ENCODE peak calls at places on chromosomes 3 and 15, in five cellular contexts. E is A549, N is erythroblast, I is spleen, G is endothelial cell of umbilical vein. V is an unnamed sample.

GRCh38 chr3:42533161-42533897 is 30.9 kb downstream of the VIPR1 start:
- DNase-seq in E (no peak), G (no peak), I (no peak), N (no peak), V (no peak)

GRCh38 chr3:29265673-29266072 is 15.2 kb upstream of the RBMS3 start:
- DNase-seq in I (no peak), N (no peak), G (no peak), E (no peak), V (no peak)

GRCh38 chr3:65960087-65960486 is 78.6 kb downstream of the MAGI1 start:
- DNase-seq in G (no peak), N (no peak), I (no peak), E (no peak), V (no peak)

GRCh38 chr3:190780524-190780923 is 82.0 kb downstream of the GMNC start:
- DNase-seq in G (no peak), E (no peak), I (no peak), N (no peak), V (no peak)

GRCh38 chr15:90062023-90062728 is 40.1 kb downstream of the IDH2 start:
- DNase-seq in E (no peak), I (no peak), G (no peak), N (peak), V (no peak)

GRCh38 chr3:149990423-149990953 is 19.8 kb upstream of the PFN2 start:
- DNase-seq in I (no peak), N (no peak), G (no peak), E (no peak), V (no peak)

GRCh38 chr3:113287111-113287817 is 75.9 kb downstream of the BOC start:
- DNase-seq in E (peak), N (peak), I (no peak), G (peak), V (peak)

GRCh38 chr3:31504230-31504629 is 28.5 kb upstream of the STT3B start:
- DNase-seq in N (no peak), G (no peak), E (no peak), I (no peak), V (no peak)

GRCh38 chr15:89016549-89017041 is 71.7 kb upstream of the ABHD2 start:
- DNase-seq in G (peak), E (no peak), I (no peak), N (no peak), V (no peak)

GRCh38 chr15:42911058-42911592 is 9.5 kb downstream of the TTBK2 start:
- DNase-seq in N (no peak), E (no peak), G (no peak), I (no peak), V (no peak)

GRCh38 chr15:40002295-40002694 is 36.7 kb downstream of the SRP14 start:
- DNase-seq in N (peak), G (no peak), E (peak), I (no peak), V (no peak)

GRCh38 chr3:177084616-177085015 is 112.7 kb downstream of the TBL1XR1 start:
- DNase-seq in N (no peak), G (no peak), E (no peak), I (no peak), V (no peak)

GRCh38 chr3:77686560-77686959 is 646.7 kb downstream of the ROBO2 start:
- DNase-seq in E (no peak), N (no peak), G (no peak), I (no peak), V (no peak)

GRCh38 chr15:68403161-68403941 is 28.6 kb downstream of the ITGA11 start:
- DNase-seq in N (no peak), E (no peak), I (no peak), G (no peak), V (no peak)

GRCh38 chr3:77179762-77180161 is 139.9 kb downstream of the ROBO2 start:
- DNase-seq in I (no peak), N (peak), E (no peak), G (no peak), V (no peak)

GRCh38 chr15:28191832-28192231 is 92.7 kb upstream of the OCA2 start:
- DNase-seq in I (no peak), G (no peak), E (no peak), N (no peak), V (no peak)

GRCh38 chr3:129312671-129313414 is 34.2 kb downstream of the HMCES start:
- DNase-seq in E (no peak), G (no peak), I (no peak), N (peak), V (no peak)
- TF ChIP-seq POLR2A in E (no peak), G (no peak), I (peak), N (no peak), V (no peak)

GRCh38 chr3:194487289-194488006 is 646 bp upstream of the ATP13A3 start:
- DNase-seq in G (no peak), E (no peak), N (peak), I (peak), V (no peak)
- TF ChIP-seq POLR2A in G (no peak), E (no peak), N (no peak), I (peak), V (no peak)

DNA sequence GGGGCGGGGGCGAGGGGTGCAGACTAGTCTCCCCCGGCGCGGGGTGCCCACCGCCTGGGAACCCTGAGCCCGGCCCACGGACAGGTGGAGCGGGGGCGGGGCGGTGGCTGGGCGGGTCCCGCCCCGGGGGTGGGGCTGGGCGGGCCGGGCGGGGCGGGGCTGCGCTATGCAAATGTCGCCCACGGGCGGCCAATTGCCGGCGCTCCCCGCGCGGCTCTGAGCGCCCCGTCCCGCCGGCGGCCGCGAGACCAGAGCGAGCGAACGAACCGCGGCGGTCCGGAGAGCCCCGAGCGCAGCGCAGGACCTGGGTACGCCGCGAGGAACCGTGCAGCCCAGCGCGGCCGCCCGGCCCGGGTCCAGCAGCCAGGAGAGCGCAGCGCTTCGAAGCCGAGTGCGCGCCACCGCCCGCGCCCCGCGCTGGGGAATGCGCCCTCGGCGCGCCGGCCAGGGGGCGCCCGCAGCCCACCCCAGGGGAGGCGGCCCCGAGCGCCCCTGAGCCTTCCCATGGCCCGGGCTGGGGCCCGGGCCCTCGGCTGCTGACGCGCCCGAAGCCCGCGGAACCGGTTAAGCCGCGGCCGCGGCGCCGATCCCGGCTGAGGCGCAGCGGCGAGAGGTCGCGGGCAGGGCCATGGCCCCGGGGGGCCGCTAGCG is at the start of gene SEMA3F:
- DNase-seq in G (peak), E (peak), N (peak), I (peak), V (peak)
- TF ChIP-seq POLR2A in G (peak), E (peak), N (no peak), I (no peak), V (peak)

GRCh38 chr3:141385386-141386079 is 17.2 kb downstream of the ZBTB38 start:
- DNase-seq in G (no peak), I (no peak), E (no peak), N (no peak), V (no peak)
- TF ChIP-seq POLR2A in G (no peak), I (no peak), E (no peak), N (no peak), V (no peak)

GRCh38 chr15:65033659-65034269 is 4.3 kb upstream of the MTFMT start:
- DNase-seq in I (no peak), N (peak), G (peak), E (no peak), V (no peak)
- TF ChIP-seq POLR2A in I (no peak), N (no peak), G (no peak), E (no peak), V (no peak)